ENCODE peak calls at places on chromosomes 16 and 17, in nine cellular contexts. O is foreskin fibroblast; Z is Right ventricle myocardium superior; S is progenitor cell of endocrine pancreas; X is naive thymus-derived CD8-positive, alpha-beta T cell; H is stimulated activated CD4-positive, alpha-beta T cell treated with anti-CD3 and anti-CD28 coated beads, Interleukin-15, amount 100 ng/mL, for 1 hour; Y is AG20443; J is NCI-H446; U is A549. A is an unnamed sample.

GRCh38 chr17:9672691-9673090 is 27.4 kb downstream of the USP43 start:
- DNase-seq in O (no peak), Z (no peak), S (no peak), X (no peak), H (no peak), Y (no peak), J (no peak), U (no peak), A (no peak)

GRCh38 chr16:67857547-67858233 is 10.2 kb upstream of the CENPT start:
- DNase-seq in O (peak; percentile 92), Z (peak; percentile 65), S (no peak), X (no peak), H (no peak), Y (peak; percentile 94), J (no peak), U (peak; percentile 95), A (peak; percentile 97)

GRCh38 chr17:17902877-17903276 is 66.1 kb upstream of the SREBF1 start:
- DNase-seq in O (no peak), Z (no peak), S (no peak), X (no peak), H (no peak), Y (no peak), J (no peak), U (no peak), A (no peak)

GRCh38 chr16:79593074-79593531 is 7.4 kb downstream of the MAF start:
- DNase-seq in O (no peak), Z (no peak), S (no peak), X (no peak), H (no peak), Y (no peak), J (no peak), U (no peak), A (no peak)

GRCh38 chr16:24146523-24146922 is 109.6 kb upstream of the CACNG3 start:
- DNase-seq in O (no peak), Z (peak; percentile 47), S (no peak), X (no peak), H (no peak), Y (no peak), J (no peak), U (no peak), A (no peak)

GRCh38 chr17:15456972-15457722 is 10.3 kb downstream of the CDRT4 start:
- DNase-seq in O (peak; percentile 91), Z (peak; percentile 78), S (no peak), X (no peak), H (no peak), Y (peak; percentile 83), J (peak; percentile 58), U (no peak), A (peak; percentile 97)

GRCh38 chr17:48155889-48156670 is 48.5 kb downstream of the SNX11 start:
- DNase-seq in O (no peak), Z (no peak), S (no peak), X (no peak), H (no peak), Y (no peak), J (no peak), U (no peak), A (no peak)

GRCh38 chr16:56742030-56742984 is 12.4 kb downstream of the NUP93 start:
- DNase-seq in O (peak; percentile 70), Z (no peak), S (no peak), X (no peak), H (no peak), Y (peak; percentile 53), J (no peak), U (peak; percentile 44), A (peak; percentile 62)

GRCh38 chr17:51228177-51228576 is 31.7 kb downstream of the MBTD1 start:
- DNase-seq in O (no peak), Z (no peak), S (no peak), X (no peak), H (no peak), Y (peak; percentile 65), J (no peak), U (no peak), A (peak; percentile 21)

GRCh38 chr16:21301168-21301894 is 23.2 kb upstream of the CRYM start:
- DNase-seq in O (peak; percentile 75), Z (peak; percentile 77), S (peak; percentile 59), X (no peak), H (no peak), Y (peak; percentile 83), J (peak; percentile 61), U (peak; percentile 93), A (no peak)

GRCh38 chr16:85639529-85640253 is 26.6 kb downstream of the GSE1 start:
- DNase-seq in O (peak; percentile 30), Z (peak; percentile 83), S (no peak), X (no peak), H (no peak), Y (peak; percentile 63), J (peak; percentile 82), U (no peak), A (no peak)

GRCh38 chr17:48770954-48771353 is 42.4 kb upstream of the HOXB13 start:
- DNase-seq in O (no peak), Z (no peak), S (no peak), X (no peak), H (no peak), Y (no peak), J (no peak), U (no peak), A (no peak)

A was measured in GM04504.